ENCODE peak calls at places on chromosomes 1 and 21, in six cellular contexts. One of them, this sample, is unnamed.

GRCh38 chr1:245693116-245693515 is 538.3 kb downstream of the KIF26B start:
- DNase-seq in brain microvascular endothelial cell: no peak
- DNase-seq in kidney epithelial cell: no peak
- DNase-seq in IMR-90: no peak
- DNase-seq in DND-41: no peak
- DNase-seq in upper lobe of left lung: no peak
- DNase-seq in this sample: no peak

GRCh38 chr1:175960169-175960568 is 216.8 kb upstream of the TNR start:
- DNase-seq in upper lobe of left lung: no peak
- DNase-seq in IMR-90: no peak
- DNase-seq in kidney epithelial cell: no peak
- DNase-seq in brain microvascular endothelial cell: no peak
- DNase-seq in DND-41: no peak
- DNase-seq in this sample: no peak

GRCh38 chr1:204074274-204075115 is 1.6 kb downstream of the SOX13 start:
- DNase-seq in kidney epithelial cell: no peak
- DNase-seq in brain microvascular endothelial cell: peak
- DNase-seq in upper lobe of left lung: peak
- DNase-seq in IMR-90: peak
- DNase-seq in DND-41: no peak
- DNase-seq in this sample: peak

GRCh38 chr1:55363261-55363660 is 148.1 kb upstream of the USP24 start:
- DNase-seq in DND-41: peak
- DNase-seq in kidney epithelial cell: no peak
- DNase-seq in brain microvascular endothelial cell: no peak
- DNase-seq in upper lobe of left lung: no peak
- DNase-seq in IMR-90: peak
- DNase-seq in this sample: no peak

GRCh38 chr1:112849967-112850641 is 105.9 kb downstream of the SLC16A1 start:
- DNase-seq in upper lobe of left lung: no peak
- DNase-seq in DND-41: no peak
- DNase-seq in brain microvascular endothelial cell: no peak
- DNase-seq in kidney epithelial cell: no peak
- DNase-seq in IMR-90: no peak
- DNase-seq in this sample: no peak

GRCh38 chr1:182974792-182975191 is 21.8 kb upstream of the SHCBP1L start:
- DNase-seq in IMR-90: no peak
- DNase-seq in DND-41: no peak
- DNase-seq in brain microvascular endothelial cell: no peak
- DNase-seq in upper lobe of left lung: no peak
- DNase-seq in kidney epithelial cell: no peak
- DNase-seq in this sample: no peak

GRCh38 chr1:43572551-43572950 is 41.9 kb downstream of the PTPRF start:
- DNase-seq in upper lobe of left lung: no peak
- DNase-seq in kidney epithelial cell: no peak
- DNase-seq in DND-41: no peak
- DNase-seq in brain microvascular endothelial cell: no peak
- DNase-seq in IMR-90: no peak
- DNase-seq in this sample: no peak

GRCh38 chr1:230807551-230808267 is 60.5 kb downstream of the CAPN9 start:
- DNase-seq in upper lobe of left lung: no peak
- DNase-seq in DND-41: no peak
- DNase-seq in IMR-90: no peak
- DNase-seq in kidney epithelial cell: no peak
- DNase-seq in brain microvascular endothelial cell: no peak
- DNase-seq in this sample: no peak

GRCh38 chr1:226449823-226450222 is 41.9 kb upstream of the PARP1 start:
- DNase-seq in upper lobe of left lung: no peak
- DNase-seq in IMR-90: no peak
- DNase-seq in brain microvascular endothelial cell: no peak
- DNase-seq in DND-41: no peak
- DNase-seq in kidney epithelial cell: no peak
- DNase-seq in this sample: no peak

GRCh38 chr1:78121650-78122210 is 76.0 kb downstream of the GIPC2 start:
- DNase-seq in brain microvascular endothelial cell: no peak
- DNase-seq in kidney epithelial cell: no peak
- DNase-seq in upper lobe of left lung: no peak
- DNase-seq in IMR-90: peak
- DNase-seq in DND-41: no peak
- DNase-seq in this sample: no peak

GRCh38 chr1:185448591-185449186 is 131.6 kb upstream of the IVNS1ABP start:
- DNase-seq in DND-41: no peak
- DNase-seq in kidney epithelial cell: no peak
- DNase-seq in IMR-90: peak
- DNase-seq in upper lobe of left lung: no peak
- DNase-seq in brain microvascular endothelial cell: no peak
- DNase-seq in this sample: no peak

GRCh38 chr1:185450123-185450788 is 133.2 kb upstream of the IVNS1ABP start:
- DNase-seq in DND-41: no peak
- DNase-seq in IMR-90: no peak
- DNase-seq in kidney epithelial cell: no peak
- DNase-seq in upper lobe of left lung: no peak
- DNase-seq in brain microvascular endothelial cell: no peak
- DNase-seq in this sample: no peak

GRCh38 chr1:185453496-185454192 is 136.6 kb upstream of the IVNS1ABP start:
- DNase-seq in brain microvascular endothelial cell: peak
- DNase-seq in upper lobe of left lung: no peak
- DNase-seq in IMR-90: peak
- DNase-seq in DND-41: no peak
- DNase-seq in kidney epithelial cell: no peak
- DNase-seq in this sample: no peak

GRCh38 chr1:185449378-185450101 is 132.5 kb upstream of the IVNS1ABP start:
- DNase-seq in brain microvascular endothelial cell: no peak
- DNase-seq in kidney epithelial cell: no peak
- DNase-seq in IMR-90: no peak
- DNase-seq in upper lobe of left lung: no peak
- DNase-seq in DND-41: no peak
- DNase-seq in this sample: no peak

DNA sequence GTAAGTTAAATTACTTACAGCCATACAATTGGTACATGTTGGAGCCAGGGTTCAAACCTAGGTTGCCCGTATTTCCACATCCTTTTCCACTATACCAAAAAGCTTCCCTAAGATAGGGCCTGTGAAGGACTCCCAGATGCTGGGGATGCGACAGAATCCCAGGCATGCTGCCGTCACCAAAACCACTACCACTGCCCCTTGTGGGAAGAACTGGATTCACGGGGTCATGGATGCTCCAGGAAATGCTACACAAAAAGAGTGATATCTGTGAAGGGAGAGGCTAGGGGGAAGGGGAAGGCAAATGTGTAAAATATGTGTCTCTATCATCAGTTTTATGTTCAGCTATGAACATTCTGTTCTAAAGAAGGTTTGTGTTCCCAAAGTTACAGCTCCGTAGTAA is 133.9 kb upstream of the IVNS1ABP start:
- DNase-seq in IMR-90: no peak
- DNase-seq in DND-41: no peak
- DNase-seq in brain microvascular endothelial cell: no peak
- DNase-seq in kidney epithelial cell: no peak
- DNase-seq in upper lobe of left lung: no peak
- DNase-seq in this sample: no peak
- TF ChIP-seq CTCF in IMR-90: no peak
- TF ChIP-seq CTCF in DND-41: no peak
- TF ChIP-seq CTCF in brain microvascular endothelial cell: peak
- TF ChIP-seq CTCF in kidney epithelial cell: no peak
- TF ChIP-seq CTCF in upper lobe of left lung: no peak
- TF ChIP-seq CTCF in this sample: no peak

DNA sequence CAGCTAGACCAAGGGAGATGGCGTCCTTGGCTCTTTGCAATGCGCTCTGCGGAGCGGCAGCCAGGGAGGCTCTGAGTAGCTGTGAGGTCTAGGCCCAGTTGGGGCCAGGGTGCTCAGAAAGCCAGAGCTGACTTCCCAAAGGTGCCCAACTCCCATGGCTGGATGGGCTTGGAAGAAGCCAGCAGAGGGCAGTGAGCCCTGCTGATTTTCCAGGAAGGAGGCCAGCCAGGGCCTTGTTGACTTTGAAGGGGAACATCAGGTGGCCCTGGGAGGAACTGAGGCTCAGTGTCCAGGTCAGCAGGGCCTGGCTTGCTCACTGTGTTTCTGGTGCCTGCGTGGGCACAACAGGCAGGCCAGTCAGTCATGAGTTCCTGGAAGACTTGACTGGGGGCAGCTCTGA is 27.1 kb downstream of the CDCP2 start:
- DNase-seq in kidney epithelial cell: no peak
- DNase-seq in IMR-90: peak
- DNase-seq in brain microvascular endothelial cell: no peak
- DNase-seq in upper lobe of left lung: peak
- DNase-seq in DND-41: no peak
- DNase-seq in this sample: peak
- TF ChIP-seq CTCF in kidney epithelial cell: peak
- TF ChIP-seq CTCF in IMR-90: peak
- TF ChIP-seq CTCF in brain microvascular endothelial cell: peak
- TF ChIP-seq CTCF in upper lobe of left lung: no peak
- TF ChIP-seq CTCF in DND-41: peak
- TF ChIP-seq CTCF in this sample: no peak

DNA sequence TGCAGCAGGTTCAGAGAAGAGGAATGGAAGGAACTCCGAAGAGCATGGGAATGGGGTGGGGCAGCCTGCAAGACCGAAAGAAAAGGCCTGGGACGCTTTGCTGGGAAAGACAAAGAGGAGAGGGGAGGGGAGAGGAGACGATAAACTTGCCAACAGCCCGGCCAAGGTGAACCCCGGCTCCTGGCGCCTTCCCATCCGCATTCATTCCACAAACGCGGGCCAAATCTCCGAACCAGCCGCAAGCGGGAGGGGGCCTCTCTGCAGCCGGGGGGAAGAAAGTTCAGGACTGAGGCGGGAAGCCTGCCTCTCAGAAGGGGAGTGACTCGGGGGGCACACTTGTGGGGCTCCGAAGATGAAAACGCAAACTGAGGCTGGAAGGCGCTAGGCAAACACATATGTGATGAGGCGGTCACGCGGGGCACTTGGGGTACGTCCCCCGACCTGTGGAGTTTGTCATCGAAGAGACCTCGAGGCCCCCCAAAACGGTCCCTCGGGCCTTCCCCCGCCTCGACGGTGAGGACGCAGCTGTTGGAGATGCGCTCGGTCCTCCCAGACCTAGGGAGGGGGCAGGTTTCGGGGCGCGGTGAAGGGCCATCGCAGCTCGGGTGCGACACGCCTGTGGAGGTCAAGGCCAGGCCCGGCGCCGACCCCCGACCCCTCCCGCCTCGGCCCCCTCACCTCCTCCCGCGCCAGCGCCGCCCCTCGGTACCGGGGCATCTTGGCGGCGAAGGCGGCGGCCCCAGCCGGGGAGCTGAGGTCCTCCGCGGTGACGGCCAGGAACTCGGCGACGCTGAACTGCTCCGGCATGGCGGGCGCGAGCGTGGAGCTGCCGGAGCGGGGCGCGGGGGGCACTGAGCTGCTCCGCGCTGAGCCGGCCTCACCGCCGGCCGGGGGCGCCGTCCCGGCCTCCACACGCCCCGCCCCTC is at the start of gene ASAP3:
- DNase-seq in upper lobe of left lung: peak
- DNase-seq in IMR-90: peak
- DNase-seq in kidney epithelial cell: no peak
- DNase-seq in brain microvascular endothelial cell: no peak
- DNase-seq in DND-41: no peak
- DNase-seq in this sample: peak
- TF ChIP-seq CTCF in upper lobe of left lung: no peak
- TF ChIP-seq CTCF in IMR-90: peak
- TF ChIP-seq CTCF in kidney epithelial cell: peak
- TF ChIP-seq CTCF in brain microvascular endothelial cell: peak
- TF ChIP-seq CTCF in DND-41: peak
- TF ChIP-seq CTCF in this sample: peak

GRCh38 chr21:43315244-43316137 is 111.4 kb downstream of the SIK1 start:
- DNase-seq in DND-41: peak
- DNase-seq in upper lobe of left lung: no peak
- DNase-seq in kidney epithelial cell: no peak
- DNase-seq in brain microvascular endothelial cell: no peak
- DNase-seq in IMR-90: no peak
- DNase-seq in this sample: peak
- TF ChIP-seq CTCF in DND-41: peak
- TF ChIP-seq CTCF in upper lobe of left lung: no peak
- TF ChIP-seq CTCF in kidney epithelial cell: peak
- TF ChIP-seq CTCF in brain microvascular endothelial cell: peak
- TF ChIP-seq CTCF in IMR-90: no peak
- TF ChIP-seq CTCF in this sample: peak